ENCODE peak calls at places on chromosomes 13 and 19, in six cellular contexts. Y, V, X, O, B and S are unnamed samples.

GRCh38 chr19:1446713-1447564 is 3.0 kb upstream of the APC2 start:
- DNase-seq in Y (no peak), V (no peak), X (no peak), O (no peak), B (no peak), S (no peak)

GRCh38 chr13:109715902-109716301 is 70.5 kb downstream of the IRS2 start:
- DNase-seq in Y (peak; percentile 48), V (no peak), X (no peak), O (peak; percentile 12), B (peak; percentile 74), S (no peak)

GRCh38 chr13:33349996-33350826 is 64.7 kb upstream of the STARD13 start:
- DNase-seq in Y (no peak), V (no peak), X (no peak), O (no peak), B (peak; percentile 40), S (no peak)

GRCh38 chr13:101053694-101054093 is 362.6 kb downstream of the NALCN start:
- DNase-seq in Y (no peak), V (no peak), X (no peak), O (no peak), B (no peak), S (no peak)

GRCh38 chr13:97226788-97227627 is 4.9 kb downstream of the MBNL2 start:
- DNase-seq in Y (no peak), V (peak; percentile 46), X (peak; percentile 15), O (no peak), B (no peak), S (no peak)

GRCh38 chr13:97810152-97810551 is 143.3 kb upstream of the IPO5 start:
- DNase-seq in Y (no peak), V (no peak), X (no peak), O (peak; percentile 32), B (peak; percentile 43), S (peak; percentile 13)

GRCh38 chr19:31554360-31554759 is 205.1 kb upstream of the TSHZ3 start:
- DNase-seq in Y (no peak), V (no peak), X (no peak), O (no peak), B (no peak), S (no peak)

GRCh38 chr13:112933649-112934048 is 35.4 kb upstream of the MCF2L start:
- DNase-seq in Y (no peak), V (no peak), X (no peak), O (no peak), B (no peak), S (no peak)

GRCh38 chr19:13149628-13150186 is 468 bp downstream of the STX10 start:
- DNase-seq in Y (no peak), V (peak; percentile 22), X (peak; percentile 35), O (no peak), B (no peak), S (no peak)

GRCh38 chr13:105231579-105231978 is 1303.9 kb downstream of the EFNB2 start:
- DNase-seq in Y (no peak), V (no peak), X (no peak), O (no peak), B (no peak), S (no peak)

GRCh38 chr13:92842145-92842544 is 384.5 kb upstream of the GPC6 start:
- DNase-seq in Y (peak; percentile 83), V (no peak), X (no peak), O (peak; percentile 93), B (peak; percentile 90), S (no peak)

GRCh38 chr19:14632286-14632685 is 42.4 kb downstream of the ADGRE3 start:
- DNase-seq in Y (no peak), V (no peak), X (no peak), O (no peak), B (peak; percentile 20), S (no peak)

GRCh38 chr13:90105881-90106496 is 1241.5 kb upstream of the MIR17HG start:
- DNase-seq in Y (no peak), V (no peak), X (no peak), O (no peak), B (peak; percentile 7), S (no peak)

GRCh38 chr13:112962911-112963625 is 5.9 kb upstream of the MCF2L start:
- DNase-seq in Y (no peak), V (no peak), X (no peak), O (no peak), B (no peak), S (no peak)

GRCh38 chr13:40530961-40531360 is 135.5 kb downstream of the FOXO1 start:
- DNase-seq in Y (no peak), V (no peak), X (no peak), O (no peak), B (no peak), S (no peak)

GRCh38 chr19:54325194-54325621 is 12.2 kb upstream of the LILRA5 start:
- DNase-seq in Y (peak; percentile 9), V (peak; percentile 31), X (peak; percentile 1), O (peak; percentile 4), B (peak; percentile 38), S (no peak)

GRCh38 chr13:19072543-19072942 is 109.1 kb downstream of the TUBA3C start:
- DNase-seq in Y (no peak), V (no peak), X (no peak), O (no peak), B (no peak), S (no peak)

GRCh38 chr19:43774103-43774939 is 6.5 kb downstream of the KCNN4 start:
- DNase-seq in Y (no peak), V (no peak), X (peak; percentile 25), O (no peak), B (peak; percentile 56), S (no peak)

GRCh38 chr13:33932765-33933406 is 114.9 kb downstream of the RFC3 start:
- DNase-seq in Y (no peak), V (no peak), X (no peak), O (no peak), B (no peak), S (no peak)

GRCh38 chr19:39251081-39251480 is 2.4 kb upstream of the IFNL4 start:
- DNase-seq in Y (no peak), V (no peak), X (no peak), O (no peak), B (no peak), S (no peak)

GRCh38 chr13:76792680-76793334 is 93.4 kb downstream of the KCTD12 start:
- DNase-seq in Y (peak; percentile 75), V (peak; percentile 16), X (no peak), O (peak; percentile 17), B (peak; percentile 81), S (no peak)

GRCh38 chr13:51221674-51222509 is at the start of gene FAM124A:
- DNase-seq in Y (no peak), V (peak; percentile 59), X (no peak), O (no peak), B (peak; percentile 27), S (no peak)

GRCh38 chr13:67204731-67205130 is 25.4 kb downstream of the PCDH9 start:
- DNase-seq in Y (no peak), V (no peak), X (no peak), O (no peak), B (peak; percentile 18), S (peak; percentile 44)

GRCh38 chr19:44149776-44150175 is 8.4 kb downstream of the ZNF234 start:
- DNase-seq in Y (no peak), V (no peak), X (no peak), O (no peak), B (no peak), S (no peak)